ENCODE peak calls at places on chromosome 10, in six cellular contexts. M is neural crest cell; S is progenitor cell of endocrine pancreas; Y is heart right ventricle; R is stimulated activated CD4-positive, alpha-beta T cell treated with anti-CD3 and anti-CD28 coated beads, Interleukin-1b, Interleukin-23, amount 100 ng/mL, for 48 hours; H is stimulated activated CD8-positive, alpha-beta memory T cell treated with anti-CD3 and anti-CD28 coated beads, Interleukin-2, amount 100 ng/mL, for 48 hours. L is an unnamed sample.

GRCh38 chr10:113610636-113611601 is 52.9 kb downstream of the NRAP start:
- DNase-seq in M (no peak), S (no peak), Y (no peak), R (no peak), H (no peak), L (no peak)

GRCh38 chr10:386751-387693 is 251.8 kb downstream of the ZMYND11 start:
- DNase-seq in M (no peak), S (no peak), Y (no peak), R (no peak), H (no peak), L (no peak)

GRCh38 chr10:60099998-60100747 is 193.8 kb upstream of the CCDC6 start:
- DNase-seq in M (peak; percentile 22), S (peak; percentile 17), Y (peak; percentile 9), R (no peak), H (no peak), L (peak; percentile 84)

GRCh38 chr10:119818889-119819270 is 53.8 kb downstream of the MCMBP start:
- DNase-seq in M (peak; percentile 13), S (no peak), Y (no peak), R (no peak), H (no peak), L (peak; percentile 47)

GRCh38 chr10:34580643-34581042 is 234.5 kb downstream of the PARD3 start:
- DNase-seq in M (no peak), S (no peak), Y (no peak), R (no peak), H (no peak), L (no peak)

GRCh38 chr10:72009430-72010081 is 45.4 kb downstream of the CHST3 start:
- DNase-seq in M (no peak), S (no peak), Y (peak; percentile 90), R (no peak), H (no peak), L (no peak)

GRCh38 chr10:131816157-131816775 is 84.5 kb upstream of the PPP2R2D start:
- DNase-seq in M (no peak), S (peak; percentile 8), Y (no peak), R (no peak), H (no peak), L (no peak)

GRCh38 chr10:5951721-5952407 is 25.5 kb downstream of the IL15RA start:
- DNase-seq in M (no peak), S (no peak), Y (no peak), R (no peak), H (no peak), L (no peak)

GRCh38 chr10:74035324-74035723 is 37.4 kb downstream of the VCL start:
- DNase-seq in M (no peak), S (no peak), Y (no peak), R (no peak), H (no peak), L (no peak)

GRCh38 chr10:102420443-102420809 is 210 bp upstream of the FBXL15 start:
- DNase-seq in M (no peak), S (no peak), Y (no peak), R (no peak), H (no peak), L (no peak)

GRCh38 chr10:16856567-16856966 is 39.3 kb upstream of the RSU1 start:
- DNase-seq in M (no peak), S (no peak), Y (peak; percentile 6), R (no peak), H (no peak), L (peak; percentile 12)

GRCh38 chr10:59311025-59311424 is 51.3 kb downstream of the FAM13C start:
- DNase-seq in M (no peak), S (no peak), Y (no peak), R (no peak), H (no peak), L (no peak)

GRCh38 chr10:126059101-126059826 is 162.9 kb downstream of the FANK1 start:
- DNase-seq in M (no peak), S (no peak), Y (no peak), R (no peak), H (no peak), L (no peak)

GRCh38 chr10:98577168-98577567 is 130.4 kb upstream of the HPS1 start:
- DNase-seq in M (no peak), S (no peak), Y (no peak), R (no peak), H (no peak), L (no peak)

GRCh38 chr10:549391-549790 is 140.1 kb downstream of the DIP2C start:
- DNase-seq in M (no peak), S (no peak), Y (no peak), R (no peak), H (no peak), L (no peak)

GRCh38 chr10:46255696-46256355 is 31.0 kb upstream of the ANTXRL start:
- DNase-seq in M (peak; percentile 55), S (peak; percentile 37), Y (peak; percentile 70), R (peak; percentile 54), H (peak; percentile 32), L (peak; percentile 38)

GRCh38 chr10:131803863-131804425 is 96.9 kb upstream of the PPP2R2D start:
- DNase-seq in M (no peak), S (no peak), Y (no peak), R (no peak), H (no peak), L (no peak)

GRCh38 chr10:60704480-60704879 is 73.8 kb upstream of the CDK1 start:
- DNase-seq in M (no peak), S (no peak), Y (no peak), R (no peak), H (no peak), L (no peak)

GRCh38 chr10:69438531-69439349 is 12.5 kb upstream of the TSPAN15 start:
- DNase-seq in M (no peak), S (no peak), Y (no peak), R (no peak), H (no peak), L (peak; percentile 52)

GRCh38 chr10:24834869-24835268 is 111.2 kb upstream of the ARHGAP21 start:
- DNase-seq in M (no peak), S (no peak), Y (no peak), R (no peak), H (no peak), L (no peak)

GRCh38 chr10:58967551-58968418 is 208.7 kb upstream of the PHYHIPL start:
- DNase-seq in M (peak; percentile 57), S (peak; percentile 57), Y (peak; percentile 8), R (no peak), H (no peak), L (peak; percentile 54)

GRCh38 chr10:86765548-86765947 is 9.1 kb downstream of the BMPR1A start:
- DNase-seq in M (no peak), S (no peak), Y (no peak), R (no peak), H (no peak), L (no peak)

L was measured in cerebellar cortex.